ENCODE peak calls at places on chromosomes 3 and 15, in five cellular contexts. M is NCI-H187, F is neural crest cell, K is AG08395, H is NCI-H1436. G is an unnamed sample.

GRCh38 chr15:25022233-25022632 is 67.4 kb downstream of the SNRPN start:
- DNase-seq in M (no peak), F (no peak), K (no peak), H (no peak), G (no peak)

GRCh38 chr3:165641569-165642310 is 195.5 kb downstream of the BCHE start:
- DNase-seq in M (no peak), F (no peak), K (no peak), H (peak), G (no peak)

GRCh38 chr15:57751177-57751800 is 44.8 kb downstream of the POLR2M start:
- DNase-seq in M (no peak), F (no peak), K (peak), H (no peak), G (no peak)

GRCh38 chr15:88574646-88575045 is 28.2 kb upstream of the DET1 start:
- DNase-seq in M (no peak), F (no peak), K (no peak), H (peak), G (no peak)

GRCh38 chr15:42133892-42134502 is 22.4 kb downstream of the PLA2G4F start:
- DNase-seq in M (peak), F (peak), K (peak), H (peak), G (peak)

GRCh38 chr3:76365284-76365683 is 579.9 kb upstream of the ZNF717 start:
- DNase-seq in M (no peak), F (no peak), K (peak), H (no peak), G (no peak)

GRCh38 chr3:15361494-15362214 is 29.3 kb upstream of the SH3BP5 start:
- DNase-seq in M (no peak), F (no peak), K (peak), H (no peak), G (no peak)

GRCh38 chr3:14540209-14540575 is at the start of gene GRIP2:
- DNase-seq in M (no peak), F (no peak), K (no peak), H (peak), G (peak)

GRCh38 chr15:98873441-98874218 is 134.0 kb downstream of the PGPEP1L start:
- DNase-seq in M (no peak), F (no peak), K (peak), H (no peak), G (no peak)

GRCh38 chr3:98961161-98962155 is 60.0 kb upstream of the DCBLD2 start:
- DNase-seq in M (no peak), F (no peak), K (no peak), H (no peak), G (no peak)

GRCh38 chr3:113231391-113231790 is 20.0 kb downstream of the BOC start:
- DNase-seq in M (no peak), F (no peak), K (peak), H (no peak), G (no peak)

GRCh38 chr15:75353604-75354003 is 6.8 kb downstream of the NEIL1 start:
- DNase-seq in M (no peak), F (no peak), K (no peak), H (no peak), G (no peak)

GRCh38 chr3:160027541-160028195 is 39.0 kb downstream of the IL12A start:
- DNase-seq in M (no peak), F (no peak), K (peak), H (no peak), G (no peak)

GRCh38 chr3:70982700-70983140 is 600.8 kb downstream of the FOXP1 start:
- DNase-seq in M (no peak), F (peak), K (peak), H (no peak), G (peak)

GRCh38 chr3:137165117-137165806 is 207.5 kb downstream of the IL20RB start:
- DNase-seq in M (no peak), F (no peak), K (peak), H (no peak), G (no peak)

GRCh38 chr15:34217587-34218225 is 7.1 kb upstream of the EMC4 start:
- DNase-seq in M (no peak), F (no peak), K (peak), H (no peak), G (no peak)

GRCh38 chr3:47324278-47324865 is 41.6 kb downstream of the KLHL18 start:
- DNase-seq in M (peak), F (peak), K (peak), H (peak), G (peak)

GRCh38 chr15:81117136-81117535 is 16.9 kb upstream of the CFAP161 start:
- DNase-seq in M (no peak), F (no peak), K (peak), H (no peak), G (no peak)

GRCh38 chr15:77186518-77187095 is 115.7 kb upstream of the TSPAN3 start:
- DNase-seq in M (no peak), F (no peak), K (no peak), H (peak), G (no peak)

GRCh38 chr3:99850608-99851007 is 32.9 kb downstream of the CMSS1 start:
- DNase-seq in M (no peak), F (no peak), K (no peak), H (no peak), G (no peak)